ENCODE peak calls at places on chromosomes 5 and 9, in six cellular contexts. One of them, this sample, is unnamed.

GRCh38 chr9:83537331-83538171 is 650 bp downstream of the FRMD3 start:
- DNase-seq in transverse colon: no peak
- DNase-seq in sigmoid colon: no peak
- DNase-seq in H1: no peak
- DNase-seq in stomach: no peak
- DNase-seq in prostate gland: no peak
- DNase-seq in this sample: no peak

GRCh38 chr5:79795764-79796398 is 106.2 kb downstream of the CMYA5 start:
- DNase-seq in transverse colon: no peak
- DNase-seq in sigmoid colon: no peak
- DNase-seq in H1: no peak
- DNase-seq in stomach: no peak
- DNase-seq in prostate gland: no peak
- DNase-seq in this sample: peak; percentile 36

GRCh38 chr9:105198763-105199339 is 45.6 kb upstream of the SLC44A1 start:
- DNase-seq in transverse colon: no peak
- DNase-seq in sigmoid colon: no peak
- DNase-seq in H1: no peak
- DNase-seq in stomach: no peak
- DNase-seq in prostate gland: no peak
- DNase-seq in this sample: no peak

GRCh38 chr5:39256472-39256871 is 37.1 kb upstream of the FYB1 start:
- DNase-seq in transverse colon: peak; percentile 16
- DNase-seq in sigmoid colon: no peak
- DNase-seq in H1: no peak
- DNase-seq in stomach: no peak
- DNase-seq in prostate gland: no peak
- DNase-seq in this sample: no peak

GRCh38 chr9:69981686-69982450 is 61.8 kb upstream of the MAMDC2 start:
- DNase-seq in transverse colon: no peak
- DNase-seq in sigmoid colon: no peak
- DNase-seq in H1: no peak
- DNase-seq in stomach: no peak
- DNase-seq in prostate gland: no peak
- DNase-seq in this sample: no peak

GRCh38 chr5:139968547-139969261 is 74.4 kb downstream of the NRG2 start:
- DNase-seq in transverse colon: peak; percentile 90
- DNase-seq in sigmoid colon: peak; percentile 91
- DNase-seq in H1: peak; percentile 74
- DNase-seq in stomach: peak; percentile 94
- DNase-seq in prostate gland: peak; percentile 90
- DNase-seq in this sample: peak; percentile 89

GRCh38 chr5:175252234-175252805 is 191.7 kb downstream of the DRD1 start:
- DNase-seq in transverse colon: no peak
- DNase-seq in sigmoid colon: no peak
- DNase-seq in H1: no peak
- DNase-seq in stomach: no peak
- DNase-seq in prostate gland: no peak
- DNase-seq in this sample: no peak

GRCh38 chr9:10678790-10679189 is 66.0 kb upstream of the PTPRD start:
- DNase-seq in transverse colon: no peak
- DNase-seq in sigmoid colon: no peak
- DNase-seq in H1: no peak
- DNase-seq in stomach: no peak
- DNase-seq in prostate gland: no peak
- DNase-seq in this sample: no peak

GRCh38 chr9:134455951-134456739 is 129.9 kb downstream of the RXRA start:
- DNase-seq in transverse colon: peak; percentile 81
- DNase-seq in sigmoid colon: peak; percentile 96
- DNase-seq in H1: no peak
- DNase-seq in stomach: peak; percentile 61
- DNase-seq in prostate gland: peak; percentile 58
- DNase-seq in this sample: peak; percentile 81

GRCh38 chr9:121303456-121304451 is 35.8 kb downstream of the GSN start:
- DNase-seq in transverse colon: peak; percentile 61
- DNase-seq in sigmoid colon: peak; percentile 63
- DNase-seq in H1: no peak
- DNase-seq in stomach: no peak
- DNase-seq in prostate gland: no peak
- DNase-seq in this sample: no peak

GRCh38 chr5:113110117-113110516 is 133.5 kb downstream of the DCP2 start:
- DNase-seq in transverse colon: no peak
- DNase-seq in sigmoid colon: no peak
- DNase-seq in H1: no peak
- DNase-seq in stomach: no peak
- DNase-seq in prostate gland: no peak
- DNase-seq in this sample: no peak

GRCh38 chr9:16121168-16121567 is 568.3 kb downstream of the CCDC171 start:
- DNase-seq in transverse colon: no peak
- DNase-seq in sigmoid colon: no peak
- DNase-seq in H1: no peak
- DNase-seq in stomach: no peak
- DNase-seq in prostate gland: no peak
- DNase-seq in this sample: no peak

GRCh38 chr9:134301387-134302129 is 24.7 kb upstream of the RXRA start:
- DNase-seq in transverse colon: no peak
- DNase-seq in sigmoid colon: no peak
- DNase-seq in H1: no peak
- DNase-seq in stomach: no peak
- DNase-seq in prostate gland: no peak
- DNase-seq in this sample: no peak

GRCh38 chr5:134578578-134579283 is 53.3 kb downstream of the JADE2 start:
- DNase-seq in transverse colon: no peak
- DNase-seq in sigmoid colon: peak; percentile 61
- DNase-seq in H1: no peak
- DNase-seq in stomach: no peak
- DNase-seq in prostate gland: no peak
- DNase-seq in this sample: no peak

GRCh38 chr9:125851971-125852370 is 104.8 kb downstream of the PBX3 start:
- DNase-seq in transverse colon: no peak
- DNase-seq in sigmoid colon: no peak
- DNase-seq in H1: no peak
- DNase-seq in stomach: no peak
- DNase-seq in prostate gland: no peak
- DNase-seq in this sample: no peak

GRCh38 chr5:133688386-133688785 is 76.0 kb upstream of the FSTL4 start:
- DNase-seq in transverse colon: no peak
- DNase-seq in sigmoid colon: no peak
- DNase-seq in H1: no peak
- DNase-seq in stomach: no peak
- DNase-seq in prostate gland: no peak
- DNase-seq in this sample: no peak

DNA sequence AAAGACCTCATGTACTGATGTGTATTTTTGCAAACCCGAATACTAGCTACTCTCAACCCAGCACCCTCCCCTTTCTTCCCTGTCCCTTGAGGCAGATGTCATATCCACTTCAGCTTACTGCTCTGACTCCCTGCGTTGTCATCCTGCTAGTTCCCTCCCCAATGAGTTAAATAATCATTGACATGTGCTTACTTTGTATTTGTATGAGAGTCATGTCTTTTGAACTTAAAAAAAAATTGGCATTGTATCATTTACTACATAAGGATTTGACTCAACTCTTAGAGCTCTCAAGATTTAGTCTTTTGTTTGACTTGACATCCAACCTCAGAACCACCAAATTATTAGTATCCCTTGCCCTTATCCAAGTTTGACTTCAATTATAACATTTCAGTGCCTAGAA is 219.7 kb upstream of the TUT7 start:
- DNase-seq in transverse colon: no peak
- DNase-seq in sigmoid colon: no peak
- DNase-seq in H1: no peak
- DNase-seq in stomach: no peak
- DNase-seq in prostate gland: no peak
- DNase-seq in this sample: no peak
- H3K9me3 ChIP-seq in transverse colon: no peaks in the 10 kb centered on the region
- H3K9me3 ChIP-seq in sigmoid colon: no peaks in the 10 kb centered on the region
- H3K9me3 ChIP-seq in H1: no peaks in the 10 kb centered on the region
- H3K9me3 ChIP-seq in stomach: peaks cover 7% of the 10 kb centered on the region
- H3K9me3 ChIP-seq in prostate gland: no peaks in the 10 kb centered on the region
- H3K9me3 ChIP-seq in this sample: no peaks in the 10 kb centered on the region

DNA sequence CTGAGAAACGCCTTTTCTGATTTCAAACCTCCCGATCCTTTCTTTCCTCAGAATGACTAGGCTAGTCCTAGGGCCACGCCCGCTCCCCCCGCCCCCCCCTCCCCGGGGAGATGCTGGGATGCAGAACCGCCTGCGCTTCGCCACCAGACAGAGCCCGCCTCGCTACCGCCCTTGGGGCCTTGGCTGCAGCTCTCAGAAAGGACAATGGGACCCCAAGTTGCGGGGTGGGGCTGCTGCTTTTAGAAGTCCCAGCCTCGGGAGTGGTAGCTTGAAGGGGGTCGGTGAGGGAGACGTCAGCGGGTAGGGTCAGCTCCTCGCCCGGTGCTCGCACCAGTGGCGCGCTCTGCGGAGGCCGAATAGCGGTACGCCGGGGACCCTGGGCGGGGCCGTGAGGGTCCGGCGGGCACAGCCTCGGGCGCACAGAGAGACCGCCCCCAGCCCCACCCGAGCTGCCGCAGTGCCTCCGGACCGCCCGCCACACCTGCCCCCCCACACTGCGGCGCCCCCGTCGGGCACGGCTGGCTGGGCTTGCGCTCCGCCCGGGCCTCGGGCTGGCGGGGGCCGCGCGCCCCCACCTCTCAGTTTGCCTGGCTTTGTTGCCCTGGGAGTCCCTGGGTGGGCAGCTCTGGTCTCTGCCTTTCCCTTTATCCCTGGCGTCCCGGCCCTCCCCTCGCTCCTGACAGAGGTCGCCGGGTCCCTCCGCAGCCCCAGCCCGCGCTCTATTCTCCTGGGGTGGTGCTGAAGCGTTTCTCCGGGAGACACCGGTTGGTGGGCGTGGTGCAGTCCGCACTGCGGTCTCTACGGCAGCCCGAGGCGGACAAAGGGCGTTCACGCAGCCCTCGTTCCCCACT is 1.1 kb downstream of the MAP1B start:
- DNase-seq in transverse colon: peak; percentile 36
- DNase-seq in sigmoid colon: peak; percentile 85
- DNase-seq in H1: no peak
- DNase-seq in stomach: no peak
- DNase-seq in prostate gland: peak; percentile 27
- DNase-seq in this sample: peak; percentile 40
- TF ChIP-seq POLR2AphosphoS5 in transverse colon: no peak
- TF ChIP-seq POLR2AphosphoS5 in sigmoid colon: peak; percentile 67
- TF ChIP-seq POLR2AphosphoS5 in H1: peak; percentile 15
- TF ChIP-seq POLR2AphosphoS5 in stomach: no peak
- TF ChIP-seq POLR2AphosphoS5 in prostate gland: peak; percentile 37
- TF ChIP-seq POLR2AphosphoS5 in this sample: no peak

GRCh38 chr9:137988051-137988450 is 110.5 kb downstream of the CACNA1B start:
- DNase-seq in transverse colon: no peak
- DNase-seq in sigmoid colon: no peak
- DNase-seq in H1: no peak
- DNase-seq in stomach: peak; percentile 24
- DNase-seq in prostate gland: no peak
- DNase-seq in this sample: no peak

GRCh38 chr9:137987244-137988030 is 109.9 kb downstream of the CACNA1B start:
- DNase-seq in transverse colon: no peak
- DNase-seq in sigmoid colon: no peak
- DNase-seq in H1: no peak
- DNase-seq in stomach: no peak
- DNase-seq in prostate gland: no peak
- DNase-seq in this sample: no peak

GRCh38 chr9:137989156-137989555 is 111.6 kb downstream of the CACNA1B start:
- DNase-seq in transverse colon: no peak
- DNase-seq in sigmoid colon: peak; percentile 40
- DNase-seq in H1: no peak
- DNase-seq in stomach: peak; percentile 11
- DNase-seq in prostate gland: no peak
- DNase-seq in this sample: no peak

GRCh38 chr9:137988701-137989100 is 111.1 kb downstream of the CACNA1B start:
- DNase-seq in transverse colon: no peak
- DNase-seq in sigmoid colon: no peak
- DNase-seq in H1: no peak
- DNase-seq in stomach: peak; percentile 9
- DNase-seq in prostate gland: no peak
- DNase-seq in this sample: no peak

GRCh38 chr9:137989999-137990715 is 112.6 kb downstream of the CACNA1B start:
- DNase-seq in transverse colon: no peak
- DNase-seq in sigmoid colon: peak; percentile 37
- DNase-seq in H1: no peak
- DNase-seq in stomach: peak; percentile 13
- DNase-seq in prostate gland: no peak
- DNase-seq in this sample: no peak
- H3K9me3 ChIP-seq in transverse colon: no peaks in the 10 kb centered on the region
- H3K9me3 ChIP-seq in sigmoid colon: no peaks in the 10 kb centered on the region
- H3K9me3 ChIP-seq in H1: peaks cover 67% of the 10 kb centered on the region
- H3K9me3 ChIP-seq in stomach: no peaks in the 10 kb centered on the region
- H3K9me3 ChIP-seq in prostate gland: no peaks in the 10 kb centered on the region
- H3K9me3 ChIP-seq in this sample: no peaks in the 10 kb centered on the region

DNA sequence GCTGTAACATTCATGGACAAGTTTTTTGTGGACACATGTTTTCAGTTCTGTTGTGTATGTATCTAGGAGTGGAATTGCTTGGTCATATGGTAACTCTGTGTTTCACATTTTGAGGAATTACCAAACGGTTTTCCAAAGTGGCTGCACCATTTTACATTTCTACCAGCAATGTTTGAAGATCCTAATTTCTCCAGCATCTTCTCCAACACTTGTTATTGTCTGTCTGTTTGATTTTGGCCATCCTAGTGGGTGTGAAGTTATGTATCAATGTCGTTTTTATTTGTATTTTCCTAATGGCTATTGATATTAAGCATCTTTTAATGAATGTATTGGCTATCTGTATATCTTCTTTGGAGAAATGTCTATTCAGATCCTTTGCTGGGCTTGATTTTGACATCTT is 6.9 kb downstream of the TMEFF1 start:
- DNase-seq in transverse colon: no peak
- DNase-seq in sigmoid colon: no peak
- DNase-seq in H1: no peak
- DNase-seq in stomach: no peak
- DNase-seq in prostate gland: no peak
- DNase-seq in this sample: no peak
- TF ChIP-seq POLR2AphosphoS5 in transverse colon: no peak
- TF ChIP-seq POLR2AphosphoS5 in sigmoid colon: no peak
- TF ChIP-seq POLR2AphosphoS5 in H1: no peak
- TF ChIP-seq POLR2AphosphoS5 in stomach: no peak
- TF ChIP-seq POLR2AphosphoS5 in prostate gland: no peak
- TF ChIP-seq POLR2AphosphoS5 in this sample: no peak

GRCh38 chr9:28086881-28087280 is 513.6 kb upstream of the C9orf72 start:
- DNase-seq in transverse colon: no peak
- DNase-seq in sigmoid colon: no peak
- DNase-seq in H1: no peak
- DNase-seq in stomach: no peak
- DNase-seq in prostate gland: peak; percentile 8
- DNase-seq in this sample: no peak

GRCh38 chr9:28079677-28080076 is 506.4 kb upstream of the C9orf72 start:
- DNase-seq in transverse colon: no peak
- DNase-seq in sigmoid colon: no peak
- DNase-seq in H1: no peak
- DNase-seq in stomach: no peak
- DNase-seq in prostate gland: no peak
- DNase-seq in this sample: no peak

DNA sequence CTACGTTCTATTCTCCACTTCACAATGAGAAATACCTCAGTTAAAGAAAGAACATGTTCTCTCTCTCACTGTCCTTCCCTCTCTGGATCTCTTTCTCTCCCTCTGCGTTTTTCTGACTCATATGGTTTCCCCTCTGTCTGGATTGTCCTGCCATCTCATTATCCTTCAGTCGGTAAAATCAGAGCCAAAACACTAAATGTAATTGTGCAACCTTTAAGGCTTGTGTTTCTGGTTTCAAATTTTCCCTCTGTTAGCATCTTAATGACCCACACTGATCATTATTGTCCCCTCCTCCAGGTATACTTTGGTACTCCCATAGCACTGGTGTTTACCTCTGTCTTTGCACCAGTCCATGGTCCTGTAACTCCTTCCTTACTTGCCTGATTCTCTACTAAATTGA is 509.4 kb upstream of the C9orf72 start:
- DNase-seq in transverse colon: no peak
- DNase-seq in sigmoid colon: no peak
- DNase-seq in H1: no peak
- DNase-seq in stomach: no peak
- DNase-seq in prostate gland: no peak
- DNase-seq in this sample: no peak
- H3K9me3 ChIP-seq in transverse colon: no peaks in the 10 kb centered on the region
- H3K9me3 ChIP-seq in sigmoid colon: no peaks in the 10 kb centered on the region
- H3K9me3 ChIP-seq in H1: no peaks in the 10 kb centered on the region
- H3K9me3 ChIP-seq in stomach: no peaks in the 10 kb centered on the region
- H3K9me3 ChIP-seq in prostate gland: no peaks in the 10 kb centered on the region
- H3K9me3 ChIP-seq in this sample: no peaks in the 10 kb centered on the region